ENCODE peak calls at places on chromosomes 7 and 10, in nine cellular contexts. E is colonic mucosa, F is lung, S is heart left ventricle, G is Caco-2, V is mammary epithelial cell, W is astrocyte of the cerebellum, H is heart right ventricle, M is IMR-90. J is an unnamed sample.

GRCh38 chr7:42107484-42107883 is 129.5 kb downstream of the GLI3 start:
- DNase-seq in E (no peak), F (peak; percentile 36), S (peak; percentile 28), G (no peak), V (no peak), W (no peak), H (no peak), M (no peak), J (peak; percentile 84)

GRCh38 chr10:117131390-117132327 is 6.4 kb downstream of the VAX1 start:
- DNase-seq in E (no peak), F (no peak), S (no peak), G (no peak), V (no peak), W (no peak), H (no peak), M (no peak), J (no peak)

GRCh38 chr7:690478-691360 is 35.8 kb upstream of the DNAAF5 start:
- DNase-seq in E (no peak), F (no peak), S (peak; percentile 11), G (peak; percentile 29), V (no peak), W (no peak), H (no peak), M (peak; percentile 12), J (no peak)

GRCh38 chr10:75606203-75606779 is 174.9 kb downstream of the LRMDA start:
- DNase-seq in E (no peak), F (no peak), S (no peak), G (no peak), V (no peak), W (no peak), H (no peak), M (no peak), J (no peak)

GRCh38 chr7:39357648-39358047 is 208.6 kb upstream of the YAE1 start:
- DNase-seq in E (no peak), F (no peak), S (no peak), G (no peak), V (no peak), W (no peak), H (no peak), M (no peak), J (no peak)

GRCh38 chr7:30727061-30727945 is 24.6 kb upstream of the INMT start:
- DNase-seq in E (no peak), F (no peak), S (no peak), G (no peak), V (no peak), W (no peak), H (no peak), M (peak; percentile 15), J (peak; percentile 51)

GRCh38 chr10:31756131-31757119 is 172.2 kb downstream of the ARHGAP12 start:
- DNase-seq in E (no peak), F (no peak), S (no peak), G (no peak), V (no peak), W (no peak), H (no peak), M (no peak), J (no peak)

GRCh38 chr10:128013626-128014025 is 106.7 kb downstream of the PTPRE start:
- DNase-seq in E (no peak), F (no peak), S (no peak), G (no peak), V (peak; percentile 42), W (no peak), H (no peak), M (no peak), J (no peak)

GRCh38 chr10:12690525-12691139 is 310.9 kb downstream of the CCDC3 start:
- DNase-seq in E (no peak), F (no peak), S (no peak), G (no peak), V (no peak), W (no peak), H (no peak), M (peak; percentile 64), J (no peak)

GRCh38 chr10:28284126-28284525 is 18.7 kb downstream of the MPP7 start:
- DNase-seq in E (no peak), F (no peak), S (no peak), G (peak; percentile 79), V (peak; percentile 11), W (no peak), H (no peak), M (no peak), J (no peak)

GRCh38 chr7:43038229-43038628 is 74.2 kb upstream of the HECW1 start:
- DNase-seq in E (no peak), F (no peak), S (no peak), G (no peak), V (peak; percentile 29), W (peak; percentile 23), H (no peak), M (peak; percentile 73), J (peak; percentile 93)

GRCh38 chr10:129888784-129889616 is 75.1 kb downstream of the EBF3 start:
- DNase-seq in E (peak; percentile 23), F (no peak), S (peak; percentile 72), G (peak; percentile 57), V (no peak), W (no peak), H (peak; percentile 76), M (peak; percentile 15), J (peak; percentile 37)

GRCh38 chr10:26567349-26567721 is 129.2 kb downstream of the APBB1IP start:
- DNase-seq in E (no peak), F (no peak), S (no peak), G (no peak), V (no peak), W (no peak), H (no peak), M (no peak), J (no peak)

GRCh38 chr7:116293139-116293538 is 82.8 kb downstream of the TES start:
- DNase-seq in E (no peak), F (no peak), S (no peak), G (no peak), V (no peak), W (no peak), H (no peak), M (no peak), J (no peak)

GRCh38 chr7:73870041-73870492 is 9.1 kb downstream of the TMEM270 start:
- DNase-seq in E (no peak), F (no peak), S (no peak), G (no peak), V (no peak), W (no peak), H (no peak), M (no peak), J (no peak)

GRCh38 chr7:8700076-8700624 is 266.7 kb downstream of the NXPH1 start:
- DNase-seq in E (no peak), F (no peak), S (no peak), G (no peak), V (no peak), W (no peak), H (no peak), M (no peak), J (no peak)

GRCh38 chr10:127024655-127025054 is 119.4 kb downstream of the DOCK1 start:
- DNase-seq in E (no peak), F (no peak), S (no peak), G (no peak), V (no peak), W (no peak), H (no peak), M (peak; percentile 45), J (peak; percentile 87)

GRCh38 chr10:49617281-49618020 is 3.6 kb downstream of the CHAT start:
- DNase-seq in E (no peak), F (no peak), S (no peak), G (peak; percentile 23), V (no peak), W (no peak), H (no peak), M (no peak), J (no peak)

GRCh38 chr10:29881336-29881751 is 178.0 kb downstream of the JCAD start:
- DNase-seq in E (no peak), F (no peak), S (peak; percentile 40), G (peak; percentile 61), V (no peak), W (no peak), H (no peak), M (no peak), J (no peak)

DNA sequence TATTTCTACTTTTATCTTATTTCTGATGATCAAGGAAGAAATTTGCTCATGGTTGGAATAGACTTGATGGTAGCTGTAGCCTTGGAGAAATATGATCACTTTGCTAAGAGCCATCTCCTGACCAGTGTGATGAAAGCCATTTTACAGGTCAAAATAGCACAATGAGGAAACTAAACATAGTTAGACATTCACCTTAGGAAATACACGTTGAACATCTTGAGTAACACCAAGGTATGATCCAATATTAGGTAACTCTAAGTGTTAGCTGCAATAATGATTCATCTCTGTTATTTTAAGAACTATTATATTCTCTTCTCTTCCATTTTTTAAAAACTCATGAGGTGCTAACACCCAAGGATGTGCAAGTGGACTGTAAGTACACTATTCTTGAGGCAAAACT is 328.0 kb downstream of the PLXDC2 start:
- DNase-seq in E (no peak), F (no peak), S (no peak), G (no peak), V (peak; percentile 43), W (no peak), H (no peak), M (no peak), J (no peak)
- H3K4me3 ChIP-seq in E (no peak overlapping the region), F (no peak overlapping the region), S (no peak overlapping the region), G (no peak overlapping the region), V (no peak overlapping the region), W (no peak overlapping the region), H (no peak overlapping the region), M (no peak overlapping the region), J (no peak overlapping the region)

GRCh38 chr10:70558871-70559810 is 43.4 kb downstream of the PRF1 start:
- DNase-seq in E (peak; percentile 63), F (peak; percentile 71), S (peak; percentile 59), G (peak; percentile 65), V (peak; percentile 42), W (no peak), H (peak; percentile 75), M (peak; percentile 34), J (peak; percentile 22)
- TF ChIP-seq CTCF in E (peak; percentile 37), F (peak; percentile 23), S (peak; percentile 53), G (no peak), V (peak; percentile 47), W (peak; percentile 39), H (peak; percentile 54), M (peak; percentile 58), J (peak; percentile 50)

DNA sequence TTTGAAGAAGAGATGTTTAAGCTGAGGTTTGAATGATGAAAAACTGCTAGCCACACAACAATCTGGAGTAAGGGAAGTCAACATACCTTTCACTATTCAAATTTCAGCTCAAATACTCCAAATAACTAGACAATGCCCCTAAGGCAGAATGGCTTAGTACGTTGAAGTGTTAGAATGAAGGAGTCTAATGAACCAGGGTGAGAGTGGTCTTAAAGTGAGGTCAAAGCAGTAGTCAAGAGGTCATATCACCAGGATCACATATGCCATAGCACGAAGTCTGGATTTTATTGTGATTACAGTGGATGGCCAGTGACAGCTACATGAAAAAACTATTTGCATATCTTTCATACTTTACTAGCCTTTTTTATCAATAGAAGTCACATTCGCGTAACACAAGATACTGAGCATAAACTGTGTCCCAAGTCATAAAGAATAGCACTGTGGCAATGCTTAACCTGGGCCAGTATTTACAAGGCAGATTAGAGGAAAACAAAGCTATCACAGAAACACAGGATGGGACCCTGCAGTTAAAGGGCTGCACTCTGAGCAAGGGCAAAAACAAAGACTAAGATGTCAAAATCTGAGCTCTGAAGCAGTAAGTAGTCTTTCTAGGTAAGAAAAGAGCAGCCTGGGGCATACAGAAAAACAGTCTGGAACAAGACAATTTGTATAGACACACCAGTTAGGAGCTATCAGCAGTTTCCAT is 61.5 kb downstream of the HYCC1 start:
- DNase-seq in E (no peak), F (no peak), S (no peak), G (no peak), V (no peak), W (no peak), H (no peak), M (no peak), J (no peak)
- H3K4me3 ChIP-seq in E (no peak overlapping the region), F (no peak overlapping the region), S (no peak overlapping the region), G (no peak overlapping the region), V (no peak overlapping the region), W (no peak overlapping the region), H (no peak overlapping the region), M (no peak overlapping the region), J (no peak overlapping the region)

GRCh38 chr7:67788689-67789088 is 792.1 kb downstream of the TYW1 start:
- DNase-seq in E (no peak), F (no peak), S (no peak), G (no peak), V (no peak), W (no peak), H (no peak), M (no peak), J (peak; percentile 58)
- TF ChIP-seq CTCF in E (no peak), F (no peak), S (no peak), G (peak; percentile 14), V (no peak), W (peak; percentile 17), H (peak; percentile 18), M (no peak), J (peak; percentile 88)

J was measured in AG10803.